ENCODE peak calls at places on chromosomes 7 and 10, in four cellular contexts. H, B, U and J are unnamed samples.

GRCh38 chr10:8006274-8006999 is 48.1 kb upstream of the GATA3 start:
- DNase-seq in H (peak; percentile 46), B (no peak), U (no peak), J (no peak)

GRCh38 chr7:121800916-121801675 is 71.9 kb upstream of the PTPRZ1 start:
- DNase-seq in H (no peak), B (no peak), U (no peak), J (no peak)

GRCh38 chr10:123491692-123492415 is 174.3 kb upstream of the GPR26 start:
- DNase-seq in H (no peak), B (no peak), U (no peak), J (no peak)

GRCh38 chr7:82605247-82605864 is 161.8 kb upstream of the CACNA2D1 start:
- DNase-seq in H (peak; percentile 26), B (no peak), U (no peak), J (peak; percentile 26)

GRCh38 chr7:16646427-16647081 is 573 bp downstream of the BZW2 start:
- DNase-seq in H (no peak), B (peak; percentile 30), U (no peak), J (peak; percentile 43)

GRCh38 chr10:30531751-30532530 is 97.6 kb downstream of the LYZL2 start:
- DNase-seq in H (no peak), B (no peak), U (no peak), J (no peak)

GRCh38 chr7:70035509-70035908 is 437.2 kb downstream of the AUTS2 start:
- DNase-seq in H (peak; percentile 39), B (no peak), U (no peak), J (no peak)

GRCh38 chr7:130277763-130278643 is 11.3 kb downstream of the CPA2 start:
- DNase-seq in H (peak; percentile 51), B (peak; percentile 74), U (no peak), J (peak; percentile 84)

GRCh38 chr7:123787227-123788007 is 38.6 kb upstream of the WASL start:
- DNase-seq in H (peak; percentile 16), B (no peak), U (no peak), J (no peak)

GRCh38 chr7:147332988-147333387 is 1216.4 kb downstream of the CNTNAP2 start:
- DNase-seq in H (no peak), B (no peak), U (no peak), J (no peak)

GRCh38 chr10:62234284-62234605 is 34.4 kb downstream of the RTKN2 start:
- DNase-seq in H (no peak), B (no peak), U (no peak), J (no peak)

GRCh38 chr10:12308976-12309375 is 40.4 kb upstream of the CAMK1D start:
- DNase-seq in H (no peak), B (no peak), U (no peak), J (no peak)

GRCh38 chr7:51055039-51055840 is 261.4 kb downstream of the COBL start:
- DNase-seq in H (no peak), B (no peak), U (no peak), J (no peak)

GRCh38 chr7:122556873-122557542 is 141.9 kb downstream of the RNF133 start:
- DNase-seq in H (no peak), B (no peak), U (no peak), J (no peak)

GRCh38 chr7:29878081-29878688 is 71.9 kb downstream of the WIPF3 start:
- DNase-seq in H (peak; percentile 24), B (no peak), U (no peak), J (peak; percentile 72)

GRCh38 chr7:74479961-74480829 is 26.5 kb downstream of the GTF2IRD1 start:
- DNase-seq in H (peak; percentile 95), B (peak; percentile 86), U (no peak), J (peak; percentile 85)

GRCh38 chr10:13949844-13950542 is 363.2 kb downstream of the PRPF18 start:
- DNase-seq in H (peak; percentile 86), B (no peak), U (no peak), J (peak; percentile 93)

GRCh38 chr10:50536617-50537252 is 87.0 kb downstream of the SGMS1 start:
- DNase-seq in H (no peak), B (no peak), U (no peak), J (peak; percentile 41)

GRCh38 chr7:76303829-76304505 is 1.5 kb downstream of the HSPB1 start:
- DNase-seq in H (no peak), B (no peak), U (peak; percentile 68), J (no peak)

GRCh38 chr10:104659809-104660208 is 18.7 kb downstream of the SORCS3 start:
- DNase-seq in H (no peak), B (no peak), U (no peak), J (no peak)

GRCh38 chr10:70898687-70899086 is 10.3 kb upstream of the PCBD1 start:
- DNase-seq in H (no peak), B (no peak), U (no peak), J (no peak)

GRCh38 chr10:110168601-110169481 is 38.6 kb upstream of the MXI1 start:
- DNase-seq in H (no peak), B (no peak), U (no peak), J (no peak)

GRCh38 chr10:67793313-67793712 is 44.7 kb downstream of the DNAJC12 start:
- DNase-seq in H (no peak), B (no peak), U (no peak), J (no peak)

GRCh38 chr7:28069788-28070187 is 110.8 kb downstream of the JAZF1 start:
- DNase-seq in H (peak; percentile 84), B (no peak), U (no peak), J (peak; percentile 83)

GRCh38 chr7:12670759-12671545 is 16.5 kb upstream of the ARL4A start:
- DNase-seq in H (no peak), B (no peak), U (no peak), J (no peak)

GRCh38 chr7:29443552-29443951 is 120.1 kb upstream of the PRR15 start:
- DNase-seq in H (no peak), B (no peak), U (no peak), J (no peak)